ENCODE peak calls at places on chromosomes 3 and 15, in six cellular contexts. D is fibroblast of mammary gland; K is amygdala; Q is stimulated activated CD4-positive, alpha-beta T cell treated with anti-CD3 and anti-CD28 coated beads, TNF-alpha, amount 100 ng/mL, for 24 hours; E is breast epithelium; H is left lung. X is an unnamed sample.

GRCh38 chr3:194761384-194761783 is 75.7 kb downstream of the FAM43A start:
- DNase-seq in D (no peak), K (no peak), Q (no peak), E (peak; percentile 69), H (no peak), X (no peak)

GRCh38 chr15:62110000-62110851 is 43.4 kb downstream of the C2CD4A start:
- DNase-seq in D (peak; percentile 82), K (no peak), Q (no peak), E (no peak), H (no peak), X (peak; percentile 77)

GRCh38 chr3:129016366-129016724 is 15.2 kb downstream of the EFCC1 start:
- DNase-seq in D (no peak), K (no peak), Q (peak; percentile 34), E (no peak), H (peak; percentile 63), X (no peak)

GRCh38 chr3:175456496-175456895 is 597.4 kb downstream of the NAALADL2 start:
- DNase-seq in D (peak; percentile 63), K (no peak), Q (no peak), E (no peak), H (no peak), X (peak; percentile 31)

GRCh38 chr3:138578961-138579574 is 15.0 kb downstream of the CEP70 start:
- DNase-seq in D (no peak), K (no peak), Q (no peak), E (no peak), H (no peak), X (no peak)

GRCh38 chr15:67085818-67086649 is 20.6 kb downstream of the SMAD3 start:
- DNase-seq in D (peak; percentile 98), K (no peak), Q (no peak), E (no peak), H (no peak), X (peak; percentile 96)

GRCh38 chr3:138124689-138125420 is 7.3 kb downstream of the A4GNT start:
- DNase-seq in D (peak; percentile 68), K (no peak), Q (no peak), E (no peak), H (no peak), X (peak; percentile 69)

GRCh38 chr3:11212784-11213183 is 58.5 kb downstream of the HRH1 start:
- DNase-seq in D (no peak), K (no peak), Q (no peak), E (no peak), H (no peak), X (no peak)

GRCh38 chr3:76842232-76842631 is 197.7 kb upstream of the ROBO2 start:
- DNase-seq in D (no peak), K (no peak), Q (no peak), E (no peak), H (no peak), X (no peak)